ENCODE peak calls at places on chromosomes 16 and 17, in ten cellular contexts. A, H, V, C, D, N, X, Y, O and U are unnamed samples.

GRCh38 chr17:49980703-49981197 is 11.8 kb downstream of the DLX4 start:
- DNase-seq in A (no peak), H (no peak), V (peak; percentile 48), C (peak; percentile 85), D (no peak), N (no peak), X (no peak), Y (no peak), O (no peak), U (no peak)

GRCh38 chr17:77163001-77163400 is 22.2 kb downstream of the SEC14L1 start:
- DNase-seq in A (no peak), H (no peak), V (no peak), C (no peak), D (no peak), N (no peak), X (no peak), Y (no peak), O (no peak), U (no peak)

GRCh38 chr17:60393840-60394529 is 2.1 kb upstream of the USP32 start:
- DNase-seq in A (no peak), H (no peak), V (no peak), C (no peak), D (peak; percentile 23), N (no peak), X (peak; percentile 68), Y (no peak), O (peak; percentile 1), U (no peak)

GRCh38 chr17:75832652-75833400 is 11.4 kb downstream of the UNC13D start:
- DNase-seq in A (no peak), H (no peak), V (peak; percentile 16), C (peak; percentile 77), D (peak; percentile 25), N (no peak), X (peak; percentile 61), Y (no peak), O (no peak), U (no peak)

GRCh38 chr16:88633684-88634140 is 4.7 kb upstream of the IL17C start:
- DNase-seq in A (peak; percentile 82), H (peak; percentile 68), V (peak; percentile 67), C (peak; percentile 67), D (no peak), N (no peak), X (peak; percentile 80), Y (no peak), O (no peak), U (peak; percentile 80)

GRCh38 chr17:30091771-30092170 is 24.8 kb upstream of the NSRP1 start:
- DNase-seq in A (no peak), H (peak; percentile 24), V (no peak), C (no peak), D (no peak), N (no peak), X (no peak), Y (no peak), O (no peak), U (no peak)

GRCh38 chr17:72501404-72502110 is 380.7 kb downstream of the SOX9 start:
- DNase-seq in A (no peak), H (no peak), V (no peak), C (no peak), D (no peak), N (no peak), X (no peak), Y (no peak), O (no peak), U (peak; percentile 83)

GRCh38 chr16:29813644-29814562 is 1.9 kb downstream of the PRRT2 start:
- DNase-seq in A (no peak), H (no peak), V (peak; percentile 76), C (no peak), D (no peak), N (no peak), X (peak; percentile 77), Y (no peak), O (no peak), U (no peak)

GRCh38 chr16:23391381-23392222 is 61.4 kb downstream of the COG7 start:
- DNase-seq in A (no peak), H (no peak), V (no peak), C (no peak), D (no peak), N (no peak), X (peak; percentile 36), Y (no peak), O (no peak), U (peak; percentile 76)

GRCh38 chr16:14026572-14026971 is 44.5 kb upstream of the MRTFB start:
- DNase-seq in A (no peak), H (no peak), V (no peak), C (no peak), D (no peak), N (no peak), X (no peak), Y (no peak), O (no peak), U (no peak)

GRCh38 chr16:11236855-11237254 is 19.1 kb downstream of the SOCS1 start:
- DNase-seq in A (no peak), H (no peak), V (no peak), C (no peak), D (peak; percentile 95), N (no peak), X (no peak), Y (no peak), O (no peak), U (peak; percentile 77)

GRCh38 chr17:11511696-11512095 is 86.6 kb upstream of the DNAH9 start:
- DNase-seq in A (no peak), H (no peak), V (no peak), C (no peak), D (no peak), N (no peak), X (no peak), Y (no peak), O (no peak), U (no peak)